ENCODE peak calls at places on chromosomes 12 and 14, in ten cellular contexts. A, I, L, R, T, N, P, M, W and Z are unnamed samples.

GRCh38 chr12:7645395-7646177 is 20.1 kb downstream of the APOBEC1 start:
- DNase-seq in R (no peak), T (no peak), M (peak; percentile 33), A (peak; percentile 56), I (peak; percentile 51), P (no peak), L (no peak), N (no peak), W (peak; percentile 47), Z (peak; percentile 14)

GRCh38 chr12:98578392-98578791 is 15.1 kb upstream of the SLC25A3 start:
- DNase-seq in R (no peak), N (no peak), T (no peak), P (no peak), A (no peak), W (no peak), M (no peak), I (no peak), L (no peak), Z (no peak)

GRCh38 chr12:2804390-2805145 is 7.9 kb upstream of the ITFG2 start:
- DNase-seq in W (peak; percentile 77), N (peak; percentile 76), I (peak; percentile 83), P (no peak), M (peak; percentile 78), R (peak; percentile 76), L (no peak), T (no peak), A (no peak), Z (no peak)

GRCh38 chr12:7933255-7933726 is 2.7 kb downstream of the SLC2A3 start:
- DNase-seq in R (peak; percentile 67), W (peak; percentile 74), I (peak; percentile 97), T (peak; percentile 47), L (peak; percentile 85), A (peak; percentile 86), N (peak; percentile 65), P (peak; percentile 42), M (peak; percentile 78), Z (peak; percentile 63)

GRCh38 chr14:94180655-94181271 is 6.6 kb downstream of the PPP4R4 start:
- DNase-seq in M (no peak), R (no peak), W (no peak), P (no peak), L (peak; percentile 60), T (no peak), A (no peak), N (no peak), I (peak; percentile 62), Z (no peak)

GRCh38 chr12:115886666-115887065 is 390.8 kb downstream of the MED13L start:
- DNase-seq in T (no peak), R (no peak), P (no peak), L (no peak), I (no peak), W (no peak), M (no peak), A (no peak), N (no peak), Z (no peak)

GRCh38 chr12:26452511-26452910 is 257.1 kb downstream of the SSPN start:
- DNase-seq in M (no peak), W (no peak), R (no peak), I (no peak), A (no peak), T (no peak), L (no peak), P (no peak), N (no peak), Z (no peak)

GRCh38 chr12:31728289-31728916 is 418 bp downstream of the AMN1 start:
- DNase-seq in M (no peak), L (no peak), R (peak; percentile 44), I (no peak), T (no peak), P (no peak), N (no peak), A (peak; percentile 63), W (peak; percentile 64), Z (no peak)

GRCh38 chr14:104014764-104015163 is 70.7 kb upstream of the ASPG start:
- DNase-seq in A (no peak), T (no peak), R (no peak), N (no peak), W (no peak), I (no peak), M (no peak), L (no peak), P (no peak), Z (no peak)

GRCh38 chr12:67472551-67472950 is 176.0 kb upstream of the DYRK2 start:
- DNase-seq in R (no peak), M (no peak), T (no peak), N (peak; percentile 38), I (no peak), L (no peak), P (no peak), A (no peak), W (no peak), Z (no peak)

GRCh38 chr12:7354521-7354920 is 50.6 kb downstream of the ACSM4 start:
- DNase-seq in L (peak; percentile 29), A (no peak), I (no peak), N (no peak), W (peak; percentile 26), T (no peak), P (no peak), M (no peak), R (no peak), Z (no peak)

GRCh38 chr12:114858388-114859146 is 174.6 kb upstream of the TBX3 start:
- DNase-seq in N (no peak), W (no peak), L (peak; percentile 26), I (no peak), A (no peak), R (no peak), M (no peak), P (no peak), T (no peak), Z (no peak)
- TF ChIP-seq CTCF in N (no peak), W (peak; percentile 22), L (peak; percentile 24), I (peak; percentile 26), A (no peak), R (no peak), M (peak; percentile 58), P (peak; percentile 28), T (no peak), Z (no peak)

GRCh38 chr12:85310456-85311076 is 30.5 kb downstream of the ALX1 start:
- DNase-seq in L (no peak), I (peak; percentile 33), A (no peak), R (no peak), W (no peak), M (no peak), P (no peak), T (no peak), N (no peak), Z (no peak)
- TF ChIP-seq CTCF in L (peak; percentile 44), I (peak; percentile 34), A (peak; percentile 28), R (no peak), W (peak; percentile 31), M (peak; percentile 37), P (peak; percentile 46), T (no peak), N (peak; percentile 21), Z (no peak)

GRCh38 chr14:77613207-77613606 is 3.2 kb downstream of the SPTLC2 start:
- DNase-seq in N (no peak), M (no peak), R (no peak), P (no peak), A (no peak), T (no peak), L (peak; percentile 81), W (no peak), I (peak; percentile 34), Z (no peak)

GRCh38 chr14:77615231-77616132 is 955 bp downstream of the SPTLC2 start:
- DNase-seq in N (no peak), R (no peak), M (peak; percentile 18), A (peak; percentile 40), P (no peak), W (no peak), T (peak; percentile 33), L (peak; percentile 64), I (no peak), Z (peak; percentile 2)

GRCh38 chr14:77618381-77618780 is 1.9 kb upstream of the SPTLC2 start:
- DNase-seq in T (no peak), N (no peak), R (no peak), W (no peak), P (no peak), I (no peak), L (no peak), M (no peak), A (no peak), Z (no peak)

GRCh38 chr14:77616133-77616453 is 344 bp downstream of the SPTLC2 start:
- DNase-seq in A (no peak), R (no peak), W (peak; percentile 26), T (no peak), N (no peak), P (no peak), I (no peak), L (no peak), M (no peak), Z (no peak)

GRCh38 chr14:77616454-77617229 is at the start of gene SPTLC2:
- DNase-seq in A (peak; percentile 99), W (peak; percentile 99), T (peak; percentile 98), I (peak; percentile 99), L (peak; percentile 99), N (peak; percentile 98), P (peak; percentile 90), M (peak; percentile 99), R (peak; percentile 98), Z (peak; percentile 93)
- TF ChIP-seq CTCF in A (no peak), W (no peak), T (no peak), I (no peak), L (peak; percentile 30), N (peak; percentile 4), P (peak; percentile 48), M (peak; percentile 35), R (no peak), Z (no peak)

GRCh38 chr14:65153101-65153500 is 50.8 kb upstream of the MAX start:
- DNase-seq in P (no peak), L (no peak), W (no peak), A (no peak), I (no peak), R (peak; percentile 46), M (no peak), T (peak; percentile 60), N (no peak), Z (no peak)
- TF ChIP-seq CTCF in P (no peak), L (no peak), W (no peak), A (no peak), I (no peak), R (no peak), M (no peak), T (no peak), N (no peak), Z (no peak)

GRCh38 chr12:96132819-96133218 is 61.4 kb upstream of the ELK3 start:
- DNase-seq in T (peak; percentile 33), L (no peak), N (no peak), R (no peak), A (peak; percentile 37), I (no peak), W (no peak), M (peak; percentile 41), P (no peak), Z (no peak)
- TF ChIP-seq CTCF in T (no peak), L (peak; percentile 31), N (peak; percentile 48), R (no peak), A (no peak), I (no peak), W (no peak), M (peak; percentile 58), P (peak; percentile 49), Z (peak; percentile 14)